ENCODE peak calls at places on chromosomes 13 and 19, in nine cellular contexts. One of them, this sample, is unnamed.

GRCh38 chr13:41250993-41251392 is 12.4 kb downstream of the MTRF1 start:
- DNase-seq in choroid plexus epithelial cell: no peak
- DNase-seq in fibroblast of pulmonary artery: no peak
- DNase-seq in BJ: no peak
- DNase-seq in stomach: no peak
- DNase-seq in heart right ventricle: no peak
- DNase-seq in AG10803: no peak
- DNase-seq in body of pancreas: no peak
- DNase-seq in thoracic aorta: no peak
- DNase-seq in this sample: no peak

GRCh38 chr19:2475018-2475701 is 767 bp upstream of the GADD45B start:
- DNase-seq in thoracic aorta: peak; percentile 28
- DNase-seq in body of pancreas: peak; percentile 64
- DNase-seq in stomach: peak; percentile 65
- DNase-seq in fibroblast of pulmonary artery: peak; percentile 67
- DNase-seq in BJ: no peak
- DNase-seq in heart right ventricle: peak; percentile 29
- DNase-seq in choroid plexus epithelial cell: peak; percentile 69
- DNase-seq in AG10803: peak; percentile 58
- DNase-seq in this sample: peak; percentile 69

GRCh38 chr19:55352746-55353145 is 1.8 kb downstream of the COX6B2 start:
- DNase-seq in choroid plexus epithelial cell: no peak
- DNase-seq in thoracic aorta: no peak
- DNase-seq in fibroblast of pulmonary artery: no peak
- DNase-seq in heart right ventricle: no peak
- DNase-seq in AG10803: no peak
- DNase-seq in BJ: no peak
- DNase-seq in stomach: no peak
- DNase-seq in body of pancreas: no peak
- DNase-seq in this sample: no peak

GRCh38 chr19:50250450-50251136 is 47.2 kb downstream of the MYH14 start:
- DNase-seq in AG10803: no peak
- DNase-seq in stomach: no peak
- DNase-seq in BJ: no peak
- DNase-seq in fibroblast of pulmonary artery: no peak
- DNase-seq in thoracic aorta: no peak
- DNase-seq in choroid plexus epithelial cell: no peak
- DNase-seq in body of pancreas: no peak
- DNase-seq in heart right ventricle: no peak
- DNase-seq in this sample: no peak

GRCh38 chr13:62243146-62243545 is 827.5 kb upstream of the PCDH20 start:
- DNase-seq in thoracic aorta: no peak
- DNase-seq in fibroblast of pulmonary artery: no peak
- DNase-seq in BJ: no peak
- DNase-seq in choroid plexus epithelial cell: no peak
- DNase-seq in AG10803: no peak
- DNase-seq in body of pancreas: no peak
- DNase-seq in stomach: no peak
- DNase-seq in heart right ventricle: no peak
- DNase-seq in this sample: no peak

GRCh38 chr13:107807306-107808073 is 407.8 kb downstream of the LIG4 start:
- DNase-seq in fibroblast of pulmonary artery: peak; percentile 25
- DNase-seq in choroid plexus epithelial cell: peak; percentile 47
- DNase-seq in body of pancreas: no peak
- DNase-seq in heart right ventricle: no peak
- DNase-seq in AG10803: no peak
- DNase-seq in stomach: no peak
- DNase-seq in thoracic aorta: no peak
- DNase-seq in BJ: no peak
- DNase-seq in this sample: no peak

GRCh38 chr13:91220872-91221271 is 126.6 kb upstream of the MIR17HG start:
- DNase-seq in choroid plexus epithelial cell: no peak
- DNase-seq in BJ: no peak
- DNase-seq in AG10803: no peak
- DNase-seq in body of pancreas: no peak
- DNase-seq in fibroblast of pulmonary artery: no peak
- DNase-seq in stomach: no peak
- DNase-seq in thoracic aorta: no peak
- DNase-seq in heart right ventricle: no peak
- DNase-seq in this sample: no peak

GRCh38 chr13:47372742-47373141 is 475.9 kb upstream of the HTR2A start:
- DNase-seq in heart right ventricle: no peak
- DNase-seq in BJ: no peak
- DNase-seq in thoracic aorta: no peak
- DNase-seq in AG10803: no peak
- DNase-seq in choroid plexus epithelial cell: peak; percentile 31
- DNase-seq in fibroblast of pulmonary artery: no peak
- DNase-seq in body of pancreas: no peak
- DNase-seq in stomach: no peak
- DNase-seq in this sample: no peak

GRCh38 chr13:59877933-59878332 is 285.8 kb downstream of the DIAPH3 start:
- DNase-seq in fibroblast of pulmonary artery: no peak
- DNase-seq in BJ: no peak
- DNase-seq in stomach: no peak
- DNase-seq in thoracic aorta: no peak
- DNase-seq in choroid plexus epithelial cell: peak; percentile 17
- DNase-seq in heart right ventricle: no peak
- DNase-seq in body of pancreas: no peak
- DNase-seq in AG10803: peak; percentile 82
- DNase-seq in this sample: peak; percentile 11

GRCh38 chr19:6374711-6375410 is 872 bp downstream of the PSPN start:
- DNase-seq in choroid plexus epithelial cell: no peak
- DNase-seq in body of pancreas: no peak
- DNase-seq in thoracic aorta: no peak
- DNase-seq in AG10803: no peak
- DNase-seq in fibroblast of pulmonary artery: no peak
- DNase-seq in heart right ventricle: no peak
- DNase-seq in BJ: no peak
- DNase-seq in stomach: no peak
- DNase-seq in this sample: no peak

GRCh38 chr13:106595623-106596022 is 27.7 kb upstream of the ARGLU1 start:
- DNase-seq in AG10803: no peak
- DNase-seq in BJ: no peak
- DNase-seq in stomach: no peak
- DNase-seq in heart right ventricle: peak; percentile 14
- DNase-seq in thoracic aorta: no peak
- DNase-seq in choroid plexus epithelial cell: no peak
- DNase-seq in fibroblast of pulmonary artery: no peak
- DNase-seq in body of pancreas: no peak
- DNase-seq in this sample: no peak

GRCh38 chr19:14103310-14103709 is 12.8 kb upstream of the SAMD1 start:
- DNase-seq in AG10803: no peak
- DNase-seq in fibroblast of pulmonary artery: no peak
- DNase-seq in BJ: no peak
- DNase-seq in thoracic aorta: no peak
- DNase-seq in heart right ventricle: no peak
- DNase-seq in stomach: no peak
- DNase-seq in body of pancreas: no peak
- DNase-seq in choroid plexus epithelial cell: no peak
- DNase-seq in this sample: no peak

GRCh38 chr19:33373701-33374405 is at the start of gene CEBPG:
- DNase-seq in thoracic aorta: no peak
- DNase-seq in choroid plexus epithelial cell: peak; percentile 74
- DNase-seq in fibroblast of pulmonary artery: peak; percentile 56
- DNase-seq in stomach: peak; percentile 55
- DNase-seq in heart right ventricle: peak; percentile 61
- DNase-seq in AG10803: peak; percentile 77
- DNase-seq in BJ: no peak
- DNase-seq in body of pancreas: peak; percentile 65
- DNase-seq in this sample: peak; percentile 91

GRCh38 chr13:99968521-99969367 is 2.8 kb downstream of the ZIC5 start:
- DNase-seq in stomach: no peak
- DNase-seq in BJ: no peak
- DNase-seq in heart right ventricle: no peak
- DNase-seq in choroid plexus epithelial cell: peak; percentile 61
- DNase-seq in fibroblast of pulmonary artery: no peak
- DNase-seq in thoracic aorta: no peak
- DNase-seq in body of pancreas: no peak
- DNase-seq in AG10803: no peak
- DNase-seq in this sample: peak; percentile 56

GRCh38 chr13:99969368-99969933 is 2.1 kb downstream of the ZIC5 start:
- DNase-seq in heart right ventricle: no peak
- DNase-seq in thoracic aorta: no peak
- DNase-seq in BJ: no peak
- DNase-seq in choroid plexus epithelial cell: no peak
- DNase-seq in body of pancreas: no peak
- DNase-seq in AG10803: no peak
- DNase-seq in stomach: no peak
- DNase-seq in fibroblast of pulmonary artery: no peak
- DNase-seq in this sample: no peak

GRCh38 chr13:99967498-99967883 is 4.1 kb downstream of the ZIC5 start:
- DNase-seq in AG10803: no peak
- DNase-seq in fibroblast of pulmonary artery: no peak
- DNase-seq in body of pancreas: no peak
- DNase-seq in choroid plexus epithelial cell: no peak
- DNase-seq in thoracic aorta: no peak
- DNase-seq in BJ: no peak
- DNase-seq in heart right ventricle: no peak
- DNase-seq in stomach: no peak
- DNase-seq in this sample: no peak

GRCh38 chr13:99969934-99970760 is 1.4 kb downstream of the ZIC5 start:
- DNase-seq in choroid plexus epithelial cell: peak; percentile 72
- DNase-seq in BJ: no peak
- DNase-seq in fibroblast of pulmonary artery: no peak
- DNase-seq in stomach: no peak
- DNase-seq in heart right ventricle: no peak
- DNase-seq in body of pancreas: no peak
- DNase-seq in AG10803: no peak
- DNase-seq in thoracic aorta: no peak
- DNase-seq in this sample: no peak

GRCh38 chr13:99967884-99968520 is 3.6 kb downstream of the ZIC5 start:
- DNase-seq in stomach: no peak
- DNase-seq in fibroblast of pulmonary artery: no peak
- DNase-seq in AG10803: no peak
- DNase-seq in heart right ventricle: no peak
- DNase-seq in thoracic aorta: no peak
- DNase-seq in body of pancreas: no peak
- DNase-seq in BJ: no peak
- DNase-seq in choroid plexus epithelial cell: peak; percentile 59
- DNase-seq in this sample: no peak
- H3K4me3 ChIP-seq in stomach: peak overlapping the region; percentile 38
- H3K4me3 ChIP-seq in fibroblast of pulmonary artery: no peak overlapping the region
- H3K4me3 ChIP-seq in AG10803: no peak overlapping the region
- H3K4me3 ChIP-seq in heart right ventricle: peak overlapping the region; percentile 26
- H3K4me3 ChIP-seq in thoracic aorta: peak overlapping the region; percentile 61
- H3K4me3 ChIP-seq in body of pancreas: no peak overlapping the region
- H3K4me3 ChIP-seq in BJ: no peak overlapping the region
- H3K4me3 ChIP-seq in choroid plexus epithelial cell: peak overlapping the region; percentile 69
- H3K4me3 ChIP-seq in this sample: peak overlapping the region; percentile 58

DNA sequence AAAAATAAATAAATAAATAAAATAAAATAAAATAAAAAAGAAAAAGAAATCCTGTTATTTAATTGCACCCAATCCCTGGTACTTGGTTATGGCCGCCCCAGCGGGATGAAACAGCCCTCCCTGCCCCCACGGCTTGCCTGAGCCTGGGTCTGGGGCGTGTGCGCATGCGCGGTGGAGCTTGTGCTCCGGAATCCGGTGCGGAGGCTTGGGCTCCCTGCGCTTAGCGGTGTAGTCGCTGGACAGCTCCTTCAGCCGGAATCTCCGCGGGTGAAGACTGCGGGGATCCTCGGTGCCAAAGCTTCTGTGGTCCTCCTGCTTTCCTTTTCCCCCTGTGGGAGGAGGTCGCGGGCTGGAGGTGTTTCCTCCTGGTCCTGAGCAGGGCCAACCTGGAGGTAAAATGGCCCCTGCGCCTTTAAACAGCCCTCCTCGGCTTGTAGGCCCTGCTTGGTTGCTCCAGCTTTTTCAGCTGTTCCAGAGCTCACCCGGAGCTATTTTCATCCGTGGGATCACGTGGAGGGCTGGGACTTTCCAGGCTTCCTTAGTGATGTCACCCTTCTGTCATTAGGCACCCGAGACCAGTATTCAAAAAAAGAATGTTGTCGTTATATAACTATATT is at the start of gene PLA2G4C:
- DNase-seq in choroid plexus epithelial cell: peak; percentile 93
- DNase-seq in body of pancreas: peak; percentile 92
- DNase-seq in heart right ventricle: peak; percentile 92
- DNase-seq in AG10803: peak; percentile 88
- DNase-seq in stomach: peak; percentile 89
- DNase-seq in thoracic aorta: peak; percentile 63
- DNase-seq in fibroblast of pulmonary artery: peak; percentile 93
- DNase-seq in BJ: peak; percentile 71
- DNase-seq in this sample: peak; percentile 95
- H3K4me3 ChIP-seq in choroid plexus epithelial cell: peak within 1 kb of the TSS; percentile 63
- H3K4me3 ChIP-seq in body of pancreas: no peak within 1 kb of the TSS
- H3K4me3 ChIP-seq in heart right ventricle: peak within 1 kb of the TSS; percentile 54
- H3K4me3 ChIP-seq in AG10803: peak within 1 kb of the TSS; percentile 72
- H3K4me3 ChIP-seq in stomach: peak within 1 kb of the TSS; percentile 51
- H3K4me3 ChIP-seq in thoracic aorta: peak within 1 kb of the TSS; percentile 86
- H3K4me3 ChIP-seq in fibroblast of pulmonary artery: peak within 1 kb of the TSS; percentile 60
- H3K4me3 ChIP-seq in BJ: peak within 1 kb of the TSS; percentile 48
- H3K4me3 ChIP-seq in this sample: peak within 1 kb of the TSS; percentile 79

DNA sequence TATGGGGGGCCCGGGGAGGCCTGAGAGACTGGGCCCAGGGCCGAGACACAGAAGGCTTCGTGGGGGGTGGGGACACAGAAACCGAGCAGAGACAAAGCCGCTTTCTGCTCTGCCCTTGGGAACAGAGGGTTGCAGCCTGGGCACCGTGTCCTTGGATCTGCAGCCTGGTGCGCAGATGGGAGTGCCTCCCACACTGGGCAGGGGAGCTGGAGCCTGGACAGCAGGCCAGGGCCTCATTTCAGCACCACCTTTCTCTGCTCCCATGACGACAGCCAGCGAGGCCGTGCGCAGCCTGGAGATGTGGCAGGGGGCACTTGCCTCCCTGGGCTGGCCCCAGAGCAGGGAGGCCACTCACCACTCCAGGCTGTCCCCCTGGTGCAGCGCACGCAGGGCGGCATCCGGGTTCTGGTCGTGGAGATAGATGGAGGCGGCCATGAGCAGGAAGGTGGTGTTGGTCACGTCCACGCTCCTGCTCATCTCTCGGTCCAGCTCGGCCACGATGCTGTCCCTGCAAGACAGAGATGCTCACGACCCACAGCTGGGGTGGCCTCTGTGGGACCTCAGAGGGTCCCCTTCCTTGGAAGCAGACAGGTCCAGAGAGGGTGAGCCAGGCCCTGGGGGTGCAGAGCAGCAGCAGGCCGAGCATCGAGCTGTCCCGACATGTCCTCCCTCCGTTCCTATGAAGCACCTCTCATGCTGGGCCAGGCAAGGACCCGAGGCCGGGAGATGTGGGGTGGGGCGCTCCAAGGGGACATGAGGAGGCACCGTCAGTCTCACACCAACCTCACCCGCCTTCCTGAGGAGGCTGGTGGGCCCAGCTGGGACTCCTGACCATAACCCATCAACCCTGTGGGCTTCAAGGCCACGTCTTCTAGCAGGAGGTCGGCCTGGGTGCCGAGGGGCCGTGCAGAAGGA is 10.9 kb upstream of the CERS1 start:
- DNase-seq in fibroblast of pulmonary artery: no peak
- DNase-seq in body of pancreas: no peak
- DNase-seq in stomach: no peak
- DNase-seq in BJ: no peak
- DNase-seq in thoracic aorta: no peak
- DNase-seq in heart right ventricle: no peak
- DNase-seq in AG10803: no peak
- DNase-seq in choroid plexus epithelial cell: no peak
- DNase-seq in this sample: no peak
- H3K4me3 ChIP-seq in fibroblast of pulmonary artery: no peak overlapping the region
- H3K4me3 ChIP-seq in body of pancreas: no peak overlapping the region
- H3K4me3 ChIP-seq in stomach: no peak overlapping the region
- H3K4me3 ChIP-seq in BJ: no peak overlapping the region
- H3K4me3 ChIP-seq in thoracic aorta: no peak overlapping the region
- H3K4me3 ChIP-seq in heart right ventricle: no peak overlapping the region
- H3K4me3 ChIP-seq in AG10803: no peak overlapping the region
- H3K4me3 ChIP-seq in choroid plexus epithelial cell: no peak overlapping the region
- H3K4me3 ChIP-seq in this sample: no peak overlapping the region

GRCh38 chr13:49499889-49500660 is 4.3 kb downstream of the PHF11 start:
- DNase-seq in stomach: no peak
- DNase-seq in AG10803: peak; percentile 70
- DNase-seq in body of pancreas: no peak
- DNase-seq in thoracic aorta: no peak
- DNase-seq in choroid plexus epithelial cell: peak; percentile 90
- DNase-seq in fibroblast of pulmonary artery: peak; percentile 58
- DNase-seq in heart right ventricle: no peak
- DNase-seq in BJ: peak; percentile 57
- DNase-seq in this sample: peak; percentile 89
- H3K4me3 ChIP-seq in stomach: no peak overlapping the region
- H3K4me3 ChIP-seq in AG10803: peak overlapping the region; percentile 3
- H3K4me3 ChIP-seq in body of pancreas: no peak overlapping the region
- H3K4me3 ChIP-seq in thoracic aorta: no peak overlapping the region
- H3K4me3 ChIP-seq in choroid plexus epithelial cell: peak overlapping the region; percentile 9
- H3K4me3 ChIP-seq in fibroblast of pulmonary artery: no peak overlapping the region
- H3K4me3 ChIP-seq in heart right ventricle: no peak overlapping the region
- H3K4me3 ChIP-seq in BJ: no peak overlapping the region
- H3K4me3 ChIP-seq in this sample: peak overlapping the region; percentile 36